ENCODE peak calls at places on chromosome 1, in five cellular contexts. One of them, this sample, is unnamed.

GRCh38 chr1:57987507-57987906 is 559.0 kb downstream of the OMA1 start:
- DNase-seq in fibroblast of lung: no peak
- DNase-seq in HCT116: no peak
- DNase-seq in bronchial epithelial cell: no peak
- DNase-seq in GM12865: no peak
- DNase-seq in this sample: no peak

GRCh38 chr1:52674497-52675384 is 23.4 kb downstream of the COA7 start:
- DNase-seq in fibroblast of lung: peak; percentile 46
- DNase-seq in bronchial epithelial cell: peak; percentile 89
- DNase-seq in HCT116: no peak
- DNase-seq in GM12865: no peak
- DNase-seq in this sample: peak; percentile 41

GRCh38 chr1:96878640-96879039 is 157.1 kb downstream of the PTBP2 start:
- DNase-seq in bronchial epithelial cell: no peak
- DNase-seq in fibroblast of lung: no peak
- DNase-seq in GM12865: no peak
- DNase-seq in HCT116: no peak
- DNase-seq in this sample: no peak

GRCh38 chr1:221718391-221719277 is 23.3 kb downstream of the DUSP10 start:
- DNase-seq in GM12865: no peak
- DNase-seq in bronchial epithelial cell: peak; percentile 46
- DNase-seq in fibroblast of lung: peak; percentile 95
- DNase-seq in HCT116: no peak
- DNase-seq in this sample: peak; percentile 97

GRCh38 chr1:39525366-39526165 is 34.1 kb downstream of the BMP8A start:
- DNase-seq in bronchial epithelial cell: no peak
- DNase-seq in GM12865: peak; percentile 94
- DNase-seq in HCT116: no peak
- DNase-seq in fibroblast of lung: no peak
- DNase-seq in this sample: no peak

GRCh38 chr1:162335126-162335525 is 41.5 kb downstream of the SPATA46 start:
- DNase-seq in bronchial epithelial cell: no peak
- DNase-seq in GM12865: no peak
- DNase-seq in HCT116: no peak
- DNase-seq in fibroblast of lung: peak; percentile 32
- DNase-seq in this sample: no peak

GRCh38 chr1:219567341-219567947 is 45.5 kb downstream of the ZC3H11B start:
- DNase-seq in GM12865: peak; percentile 72
- DNase-seq in HCT116: peak; percentile 21
- DNase-seq in bronchial epithelial cell: peak; percentile 48
- DNase-seq in fibroblast of lung: peak; percentile 65
- DNase-seq in this sample: peak; percentile 50

GRCh38 chr1:1287288-1288110 is 7.3 kb downstream of the SCNN1D start:
- DNase-seq in fibroblast of lung: no peak
- DNase-seq in bronchial epithelial cell: no peak
- DNase-seq in HCT116: no peak
- DNase-seq in GM12865: no peak
- DNase-seq in this sample: no peak

GRCh38 chr1:155128755-155129473 is 1.2 kb downstream of the EFNA1 start:
- DNase-seq in bronchial epithelial cell: peak; percentile 55
- DNase-seq in HCT116: no peak
- DNase-seq in GM12865: no peak
- DNase-seq in fibroblast of lung: no peak
- DNase-seq in this sample: no peak

GRCh38 chr1:5580926-5581325 is 411.3 kb downstream of the NPHP4 start:
- DNase-seq in GM12865: no peak
- DNase-seq in bronchial epithelial cell: no peak
- DNase-seq in fibroblast of lung: no peak
- DNase-seq in HCT116: no peak
- DNase-seq in this sample: no peak

GRCh38 chr1:220775238-220775853 is 11.4 kb upstream of the MTARC1 start:
- DNase-seq in HCT116: no peak
- DNase-seq in bronchial epithelial cell: no peak
- DNase-seq in fibroblast of lung: no peak
- DNase-seq in GM12865: peak; percentile 53
- DNase-seq in this sample: peak; percentile 33

GRCh38 chr1:1753607-1754005 is 24.7 kb downstream of the NADK start:
- DNase-seq in HCT116: no peak
- DNase-seq in bronchial epithelial cell: no peak
- DNase-seq in fibroblast of lung: no peak
- DNase-seq in GM12865: no peak
- DNase-seq in this sample: no peak

GRCh38 chr1:203035111-203036000 is 9.1 kb downstream of the PPFIA4 start:
- DNase-seq in bronchial epithelial cell: no peak
- DNase-seq in GM12865: no peak
- DNase-seq in HCT116: no peak
- DNase-seq in fibroblast of lung: no peak
- DNase-seq in this sample: no peak

GRCh38 chr1:234958066-234958701 is 170.5 kb downstream of the TOMM20 start:
- DNase-seq in fibroblast of lung: no peak
- DNase-seq in bronchial epithelial cell: no peak
- DNase-seq in HCT116: no peak
- DNase-seq in GM12865: no peak
- DNase-seq in this sample: no peak

GRCh38 chr1:76210130-76210529 is 135.6 kb downstream of the ST6GALNAC3 start:
- DNase-seq in fibroblast of lung: no peak
- DNase-seq in bronchial epithelial cell: no peak
- DNase-seq in HCT116: no peak
- DNase-seq in GM12865: no peak
- DNase-seq in this sample: no peak

GRCh38 chr1:151372411-151372934 is at the start of gene SELENBP1:
- DNase-seq in bronchial epithelial cell: peak; percentile 54
- DNase-seq in GM12865: no peak
- DNase-seq in fibroblast of lung: peak; percentile 60
- DNase-seq in HCT116: no peak
- DNase-seq in this sample: peak; percentile 89

GRCh38 chr1:75985827-75986226 is 53.6 kb upstream of the ASB17 start:
- DNase-seq in HCT116: no peak
- DNase-seq in GM12865: peak; percentile 94
- DNase-seq in fibroblast of lung: no peak
- DNase-seq in bronchial epithelial cell: peak; percentile 72
- DNase-seq in this sample: peak; percentile 6

GRCh38 chr1:22569269-22569668 is 6.0 kb downstream of the EPHA8 start:
- DNase-seq in GM12865: no peak
- DNase-seq in HCT116: no peak
- DNase-seq in bronchial epithelial cell: no peak
- DNase-seq in fibroblast of lung: no peak
- DNase-seq in this sample: no peak

GRCh38 chr1:22567176-22567575 is 3.9 kb downstream of the EPHA8 start:
- DNase-seq in bronchial epithelial cell: no peak
- DNase-seq in GM12865: no peak
- DNase-seq in HCT116: no peak
- DNase-seq in fibroblast of lung: no peak
- DNase-seq in this sample: no peak

GRCh38 chr1:22562584-22563551 is at the start of gene EPHA8:
- DNase-seq in GM12865: no peak
- DNase-seq in fibroblast of lung: no peak
- DNase-seq in bronchial epithelial cell: no peak
- DNase-seq in HCT116: no peak
- DNase-seq in this sample: no peak

GRCh38 chr1:22567994-22568393 is 4.7 kb downstream of the EPHA8 start:
- DNase-seq in GM12865: no peak
- DNase-seq in bronchial epithelial cell: no peak
- DNase-seq in fibroblast of lung: no peak
- DNase-seq in HCT116: no peak
- DNase-seq in this sample: no peak

DNA sequence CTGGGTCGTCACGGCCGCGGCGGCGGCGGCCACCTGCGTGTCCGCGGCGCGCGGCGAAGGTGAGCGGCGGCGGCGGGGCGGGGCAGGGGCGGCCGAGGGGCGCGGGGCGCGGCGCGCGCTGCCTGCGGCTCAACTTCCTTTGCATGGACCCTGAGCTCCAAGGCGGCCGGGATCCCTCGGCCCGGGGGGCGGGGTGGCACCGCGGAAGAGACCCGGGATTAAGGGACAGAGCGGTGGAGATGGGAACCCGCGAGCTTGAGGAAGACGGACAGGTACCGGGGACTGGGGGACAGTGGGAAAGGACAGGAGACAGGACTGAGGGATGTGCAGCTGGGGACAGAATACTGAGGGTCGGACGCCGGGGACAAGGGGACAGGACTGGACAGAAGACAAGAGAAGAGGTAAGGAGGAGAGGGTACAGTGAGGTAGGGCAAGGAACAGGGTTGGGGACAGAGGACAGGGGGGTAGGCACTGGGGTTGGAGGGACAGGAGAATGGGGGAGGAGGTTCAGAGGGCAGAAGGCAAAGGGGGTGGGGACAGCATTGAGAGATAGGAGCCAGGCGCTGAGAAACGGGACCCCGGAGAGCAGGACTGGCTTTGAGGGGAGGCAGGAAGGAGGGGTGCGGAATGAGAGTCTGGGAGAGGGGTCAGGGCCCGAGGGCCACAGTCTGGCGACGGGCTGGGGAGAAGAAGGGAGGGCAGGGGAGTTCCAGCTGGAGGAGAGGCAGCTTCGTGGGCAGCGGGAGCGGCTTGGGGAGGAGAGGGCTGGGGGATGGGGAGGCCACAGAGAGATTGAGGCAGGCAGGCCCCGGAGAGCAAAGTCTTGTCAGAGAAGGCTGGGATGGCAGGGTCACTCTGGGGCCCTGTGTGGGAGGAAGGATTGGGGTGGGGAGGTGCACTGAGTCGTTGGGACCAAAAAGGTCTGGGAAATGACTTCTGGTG is 653 bp downstream of the EPHA8 start:
- DNase-seq in HCT116: no peak
- DNase-seq in GM12865: no peak
- DNase-seq in bronchial epithelial cell: no peak
- DNase-seq in fibroblast of lung: no peak
- DNase-seq in this sample: no peak
- H3K4me3 ChIP-seq in HCT116: no peak overlapping the region
- H3K4me3 ChIP-seq in GM12865: no peak overlapping the region
- H3K4me3 ChIP-seq in bronchial epithelial cell: no peak overlapping the region
- H3K4me3 ChIP-seq in fibroblast of lung: no peak overlapping the region
- H3K4me3 ChIP-seq in this sample: no peak overlapping the region

DNA sequence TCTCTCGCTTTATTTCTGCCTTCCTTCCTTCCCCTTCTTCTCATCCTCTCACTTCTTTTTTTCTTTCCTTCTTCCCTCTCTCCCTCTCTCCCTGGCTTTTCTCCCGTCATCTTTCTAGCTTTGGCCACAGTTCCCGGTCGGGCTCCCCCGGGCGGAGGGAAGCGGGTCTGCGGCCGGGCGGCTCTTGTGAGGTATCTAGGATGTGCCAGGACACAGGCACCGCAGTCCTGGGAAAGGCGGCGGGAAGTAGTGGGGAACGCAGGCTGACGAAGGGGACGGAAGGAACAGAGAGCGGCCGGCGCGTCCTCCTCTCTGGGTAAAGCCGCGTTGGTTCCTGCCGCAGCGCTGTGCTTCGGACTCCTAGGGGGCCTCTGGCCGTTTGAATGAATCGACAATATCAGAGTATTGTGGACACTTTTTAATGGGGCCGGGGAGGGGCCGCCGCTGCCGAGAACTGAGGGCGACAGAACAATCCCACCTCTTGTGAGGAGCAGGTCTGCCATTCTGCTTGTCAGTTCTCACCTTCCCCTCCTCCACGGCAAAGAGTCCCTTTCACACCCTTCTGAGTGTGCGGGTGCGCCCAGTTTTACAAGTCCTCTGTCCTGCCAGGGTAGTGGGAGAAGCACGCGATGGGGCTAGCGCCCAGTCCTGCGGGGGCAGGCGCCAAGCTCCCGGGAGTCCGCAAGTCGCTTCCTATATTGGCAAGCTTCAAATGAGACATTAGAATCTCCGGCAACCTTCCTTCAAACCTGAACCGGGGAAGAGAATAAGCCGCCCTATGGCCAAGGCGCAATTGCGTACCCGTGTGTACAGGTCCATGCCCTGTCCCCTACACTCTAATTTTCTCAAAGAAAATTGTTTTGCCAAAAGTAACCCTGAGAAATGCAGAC is 1.1 kb upstream of the LHX9 start:
- DNase-seq in HCT116: peak; percentile 53
- DNase-seq in GM12865: no peak
- DNase-seq in fibroblast of lung: peak; percentile 56
- DNase-seq in bronchial epithelial cell: peak; percentile 40
- DNase-seq in this sample: peak; percentile 46
- H3K4me3 ChIP-seq in HCT116: peak overlapping the region; percentile 54
- H3K4me3 ChIP-seq in GM12865: no peak overlapping the region
- H3K4me3 ChIP-seq in fibroblast of lung: no peak overlapping the region
- H3K4me3 ChIP-seq in bronchial epithelial cell: no peak overlapping the region
- H3K4me3 ChIP-seq in this sample: peak overlapping the region; percentile 9

DNA sequence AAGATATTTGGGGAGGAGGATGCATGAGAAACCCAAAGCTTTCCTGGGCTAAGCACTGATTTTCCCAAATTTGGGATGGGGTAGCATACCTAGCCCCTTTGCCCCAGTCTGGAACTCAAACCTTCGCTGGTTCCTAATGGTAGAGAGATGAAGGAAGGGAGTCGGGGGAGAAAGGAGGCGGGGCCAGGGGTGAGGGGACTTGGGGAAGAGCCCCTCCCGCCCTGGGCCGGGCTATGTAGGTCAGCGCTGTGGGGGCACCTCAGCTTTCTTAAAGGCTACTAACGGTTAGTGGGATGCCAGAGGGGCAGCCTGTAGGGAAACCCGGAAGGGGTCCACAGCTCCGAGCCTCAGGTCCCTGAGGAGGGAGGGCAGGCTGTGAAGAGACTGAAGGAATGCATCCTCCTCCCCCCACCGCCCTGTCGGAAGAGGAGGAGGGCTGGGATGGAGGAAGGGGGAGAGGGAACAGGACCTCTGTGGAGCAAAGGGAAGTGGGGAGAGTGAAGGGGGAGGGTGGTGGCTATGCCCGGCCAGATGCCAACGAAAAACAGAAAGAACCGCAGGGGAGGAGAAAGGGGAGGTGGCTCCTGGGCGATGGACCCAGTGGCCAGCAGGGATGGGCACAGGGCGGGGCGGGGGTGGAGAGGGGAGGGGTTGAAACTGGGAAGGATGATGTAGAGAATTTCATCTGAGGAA is 1.3 kb downstream of the CADM3 start:
- DNase-seq in GM12865: no peak
- DNase-seq in HCT116: no peak
- DNase-seq in fibroblast of lung: no peak
- DNase-seq in bronchial epithelial cell: no peak
- DNase-seq in this sample: no peak
- H3K4me3 ChIP-seq in GM12865: no peak overlapping the region
- H3K4me3 ChIP-seq in HCT116: no peak overlapping the region
- H3K4me3 ChIP-seq in fibroblast of lung: no peak overlapping the region
- H3K4me3 ChIP-seq in bronchial epithelial cell: no peak overlapping the region
- H3K4me3 ChIP-seq in this sample: no peak overlapping the region

DNA sequence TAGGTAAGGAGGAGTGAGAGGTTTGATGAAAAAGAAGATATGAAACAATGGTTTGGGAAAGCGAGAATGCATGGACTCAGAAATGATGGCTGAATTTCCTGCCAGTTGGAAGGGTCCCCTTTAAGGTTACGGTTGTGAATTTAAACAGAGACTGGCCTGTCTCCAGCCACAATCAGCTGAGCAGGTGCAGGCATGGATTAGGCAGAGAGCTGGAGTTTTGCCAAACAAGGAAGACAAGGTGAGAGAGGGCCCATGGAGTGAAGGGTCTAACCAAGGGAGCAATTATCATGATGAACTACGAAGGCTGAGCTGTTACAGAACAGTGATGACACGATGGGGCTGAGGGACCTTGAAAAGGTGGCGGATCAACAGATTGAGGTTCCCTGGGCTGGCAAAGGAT is 41.3 kb downstream of the LHX9 start:
- DNase-seq in bronchial epithelial cell: no peak
- DNase-seq in fibroblast of lung: no peak
- DNase-seq in GM12865: no peak
- DNase-seq in HCT116: no peak
- DNase-seq in this sample: no peak
- H3K4me3 ChIP-seq in bronchial epithelial cell: no peak overlapping the region
- H3K4me3 ChIP-seq in fibroblast of lung: no peak overlapping the region
- H3K4me3 ChIP-seq in GM12865: no peak overlapping the region
- H3K4me3 ChIP-seq in HCT116: no peak overlapping the region
- H3K4me3 ChIP-seq in this sample: no peak overlapping the region

GRCh38 chr1:64933296-64934070 is 32.9 kb downstream of the JAK1 start:
- DNase-seq in HCT116: no peak
- DNase-seq in GM12865: no peak
- DNase-seq in fibroblast of lung: peak; percentile 97
- DNase-seq in bronchial epithelial cell: no peak
- DNase-seq in this sample: peak; percentile 92
- H3K4me3 ChIP-seq in HCT116: no peak overlapping the region
- H3K4me3 ChIP-seq in GM12865: no peak overlapping the region
- H3K4me3 ChIP-seq in fibroblast of lung: peak overlapping the region; percentile 33
- H3K4me3 ChIP-seq in bronchial epithelial cell: no peak overlapping the region
- H3K4me3 ChIP-seq in this sample: no peak overlapping the region